ENCODE peak calls at places on chromosome 2, in ten cellular contexts. One of them, this sample, is unnamed.

GRCh38 chr2:38940746-38941145 is 51.1 kb downstream of the ARHGEF33 start:
- DNase-seq in H54: no peak
- DNase-seq in immature natural killer cell: no peak
- DNase-seq in effector CD8-positive, alpha-beta T cell: no peak
- DNase-seq in AG08396: no peak
- DNase-seq in stimulated activated CD8-positive, alpha-beta memory T cell treated with anti-CD3 and anti-CD28 coated beads, Interleukin-15, amount 100 ng/mL, for 4 hours: no peak
- DNase-seq in frontal cortex: no peak
- DNase-seq in mesothelial cell of epicardium: no peak
- DNase-seq in COR-L47: no peak
- DNase-seq in HFF-Myc: no peak
- DNase-seq in this sample: no peak

GRCh38 chr2:200772620-200773019 is 39.1 kb upstream of the BZW1 start:
- DNase-seq in H54: no peak
- DNase-seq in immature natural killer cell: no peak
- DNase-seq in effector CD8-positive, alpha-beta T cell: no peak
- DNase-seq in AG08396: no peak
- DNase-seq in stimulated activated CD8-positive, alpha-beta memory T cell treated with anti-CD3 and anti-CD28 coated beads, Interleukin-15, amount 100 ng/mL, for 4 hours: no peak
- DNase-seq in frontal cortex: no peak
- DNase-seq in mesothelial cell of epicardium: no peak
- DNase-seq in COR-L47: no peak
- DNase-seq in HFF-Myc: no peak
- DNase-seq in this sample: no peak

GRCh38 chr2:21392660-21393059 is 268.9 kb downstream of the TDRD15 start:
- DNase-seq in H54: no peak
- DNase-seq in immature natural killer cell: no peak
- DNase-seq in effector CD8-positive, alpha-beta T cell: no peak
- DNase-seq in AG08396: no peak
- DNase-seq in stimulated activated CD8-positive, alpha-beta memory T cell treated with anti-CD3 and anti-CD28 coated beads, Interleukin-15, amount 100 ng/mL, for 4 hours: no peak
- DNase-seq in frontal cortex: no peak
- DNase-seq in mesothelial cell of epicardium: no peak
- DNase-seq in COR-L47: no peak
- DNase-seq in HFF-Myc: no peak
- DNase-seq in this sample: no peak

GRCh38 chr2:157746234-157746950 is 117.7 kb upstream of the ACVR1C start:
- DNase-seq in H54: no peak
- DNase-seq in immature natural killer cell: no peak
- DNase-seq in effector CD8-positive, alpha-beta T cell: no peak
- DNase-seq in AG08396: peak
- DNase-seq in stimulated activated CD8-positive, alpha-beta memory T cell treated with anti-CD3 and anti-CD28 coated beads, Interleukin-15, amount 100 ng/mL, for 4 hours: no peak
- DNase-seq in frontal cortex: no peak
- DNase-seq in mesothelial cell of epicardium: no peak
- DNase-seq in COR-L47: no peak
- DNase-seq in HFF-Myc: no peak
- DNase-seq in this sample: no peak

GRCh38 chr2:106160786-106161261 is 33.3 kb downstream of the UXS1 start:
- DNase-seq in H54: no peak
- DNase-seq in immature natural killer cell: peak
- DNase-seq in effector CD8-positive, alpha-beta T cell: no peak
- DNase-seq in AG08396: no peak
- DNase-seq in stimulated activated CD8-positive, alpha-beta memory T cell treated with anti-CD3 and anti-CD28 coated beads, Interleukin-15, amount 100 ng/mL, for 4 hours: no peak
- DNase-seq in frontal cortex: no peak
- DNase-seq in mesothelial cell of epicardium: no peak
- DNase-seq in COR-L47: peak
- DNase-seq in HFF-Myc: no peak
- DNase-seq in this sample: no peak

GRCh38 chr2:216316743-216317142 is 55.5 kb downstream of the MARCHF4 start:
- DNase-seq in H54: peak
- DNase-seq in immature natural killer cell: no peak
- DNase-seq in effector CD8-positive, alpha-beta T cell: no peak
- DNase-seq in AG08396: peak
- DNase-seq in stimulated activated CD8-positive, alpha-beta memory T cell treated with anti-CD3 and anti-CD28 coated beads, Interleukin-15, amount 100 ng/mL, for 4 hours: no peak
- DNase-seq in frontal cortex: no peak
- DNase-seq in mesothelial cell of epicardium: no peak
- DNase-seq in COR-L47: no peak
- DNase-seq in HFF-Myc: no peak
- DNase-seq in this sample: peak

GRCh38 chr2:62475172-62476011 is 30.6 kb downstream of the TMEM17 start:
- DNase-seq in H54: no peak
- DNase-seq in immature natural killer cell: peak
- DNase-seq in effector CD8-positive, alpha-beta T cell: no peak
- DNase-seq in AG08396: no peak
- DNase-seq in stimulated activated CD8-positive, alpha-beta memory T cell treated with anti-CD3 and anti-CD28 coated beads, Interleukin-15, amount 100 ng/mL, for 4 hours: no peak
- DNase-seq in frontal cortex: no peak
- DNase-seq in mesothelial cell of epicardium: no peak
- DNase-seq in COR-L47: no peak
- DNase-seq in HFF-Myc: no peak
- DNase-seq in this sample: peak

GRCh38 chr2:10774394-10774793 is 38.2 kb downstream of the PDIA6 start:
- DNase-seq in H54: no peak
- DNase-seq in immature natural killer cell: no peak
- DNase-seq in effector CD8-positive, alpha-beta T cell: no peak
- DNase-seq in AG08396: no peak
- DNase-seq in stimulated activated CD8-positive, alpha-beta memory T cell treated with anti-CD3 and anti-CD28 coated beads, Interleukin-15, amount 100 ng/mL, for 4 hours: no peak
- DNase-seq in frontal cortex: no peak
- DNase-seq in mesothelial cell of epicardium: no peak
- DNase-seq in COR-L47: no peak
- DNase-seq in HFF-Myc: no peak
- DNase-seq in this sample: no peak

GRCh38 chr2:68251855-68252406 is 401 bp downstream of the PPP3R1 start:
- DNase-seq in H54: peak
- DNase-seq in immature natural killer cell: peak
- DNase-seq in effector CD8-positive, alpha-beta T cell: peak
- DNase-seq in AG08396: peak
- DNase-seq in stimulated activated CD8-positive, alpha-beta memory T cell treated with anti-CD3 and anti-CD28 coated beads, Interleukin-15, amount 100 ng/mL, for 4 hours: peak
- DNase-seq in frontal cortex: peak
- DNase-seq in mesothelial cell of epicardium: peak
- DNase-seq in COR-L47: peak
- DNase-seq in HFF-Myc: no peak
- DNase-seq in this sample: peak

GRCh38 chr2:214601852-214602251 is 191.0 kb downstream of the VWC2L start:
- DNase-seq in H54: no peak
- DNase-seq in immature natural killer cell: no peak
- DNase-seq in effector CD8-positive, alpha-beta T cell: no peak
- DNase-seq in AG08396: no peak
- DNase-seq in stimulated activated CD8-positive, alpha-beta memory T cell treated with anti-CD3 and anti-CD28 coated beads, Interleukin-15, amount 100 ng/mL, for 4 hours: no peak
- DNase-seq in frontal cortex: no peak
- DNase-seq in mesothelial cell of epicardium: no peak
- DNase-seq in COR-L47: no peak
- DNase-seq in HFF-Myc: no peak
- DNase-seq in this sample: no peak

GRCh38 chr2:120955427-120955826 is 219.8 kb downstream of the GLI2 start:
- DNase-seq in H54: no peak
- DNase-seq in immature natural killer cell: no peak
- DNase-seq in effector CD8-positive, alpha-beta T cell: no peak
- DNase-seq in AG08396: no peak
- DNase-seq in stimulated activated CD8-positive, alpha-beta memory T cell treated with anti-CD3 and anti-CD28 coated beads, Interleukin-15, amount 100 ng/mL, for 4 hours: no peak
- DNase-seq in frontal cortex: no peak
- DNase-seq in mesothelial cell of epicardium: no peak
- DNase-seq in COR-L47: no peak
- DNase-seq in HFF-Myc: no peak
- DNase-seq in this sample: no peak

GRCh38 chr2:102796337-102796736 is 34.5 kb downstream of the TMEM182 start:
- DNase-seq in H54: no peak
- DNase-seq in immature natural killer cell: no peak
- DNase-seq in effector CD8-positive, alpha-beta T cell: no peak
- DNase-seq in AG08396: no peak
- DNase-seq in stimulated activated CD8-positive, alpha-beta memory T cell treated with anti-CD3 and anti-CD28 coated beads, Interleukin-15, amount 100 ng/mL, for 4 hours: no peak
- DNase-seq in frontal cortex: no peak
- DNase-seq in mesothelial cell of epicardium: no peak
- DNase-seq in COR-L47: peak
- DNase-seq in HFF-Myc: no peak
- DNase-seq in this sample: no peak

This sample was measured in dermis blood vessel endothelial cell.